ENCODE peak calls at places on chromosomes 3 and 15, in seven cellular contexts. R, I, H, M, S, Q and Y are unnamed samples.

GRCh38 chr3:155323063-155323666 is 29.7 kb upstream of the STRIT1 start:
- DNase-seq in R (peak; percentile 53), I (peak; percentile 89), H (peak; percentile 89), M (peak; percentile 9), S (peak; percentile 10), Q (peak; percentile 62), Y (peak; percentile 61)

GRCh38 chr3:50323092-50323600 is 601 bp upstream of the HYAL2 start:
- DNase-seq in R (no peak), I (no peak), H (no peak), M (no peak), S (no peak), Q (no peak), Y (no peak)

GRCh38 chr15:74624020-74624602 is 8.5 kb downstream of the CLK3 start:
- DNase-seq in R (no peak), I (no peak), H (no peak), M (no peak), S (no peak), Q (no peak), Y (no peak)

GRCh38 chr3:122410639-122411038 is 5.2 kb downstream of the WDR5B start:
- DNase-seq in R (no peak), I (no peak), H (no peak), M (no peak), S (no peak), Q (no peak), Y (no peak)

GRCh38 chr3:44227622-44228021 is 14.1 kb upstream of the TOPAZ1 start:
- DNase-seq in R (no peak), I (no peak), H (no peak), M (no peak), S (no peak), Q (no peak), Y (no peak)

GRCh38 chr3:127651516-127652172 is 21.1 kb upstream of the ABTB1 start:
- DNase-seq in R (no peak), I (no peak), H (no peak), M (no peak), S (no peak), Q (no peak), Y (no peak)

GRCh38 chr3:94272030-94272429 is 209.2 kb downstream of the NSUN3 start:
- DNase-seq in R (no peak), I (no peak), H (peak; percentile 2), M (no peak), S (no peak), Q (no peak), Y (no peak)

GRCh38 chr3:139448104-139448503 is 28.2 kb downstream of the RBP2 start:
- DNase-seq in R (no peak), I (no peak), H (no peak), M (no peak), S (no peak), Q (no peak), Y (no peak)

GRCh38 chr3:143361589-143361988 is 242.0 kb downstream of the CHST2 start:
- DNase-seq in R (no peak), I (no peak), H (no peak), M (no peak), S (no peak), Q (no peak), Y (no peak)

GRCh38 chr3:122415762-122416654 is at the start of gene WDR5B:
- DNase-seq in R (peak; percentile 98), I (peak; percentile 94), H (peak; percentile 96), M (peak; percentile 98), S (peak; percentile 97), Q (peak; percentile 96), Y (peak; percentile 93)

GRCh38 chr15:60419752-60420151 is 22.0 kb upstream of the ANXA2 start:
- DNase-seq in R (no peak), I (no peak), H (peak; percentile 51), M (no peak), S (no peak), Q (no peak), Y (no peak)

GRCh38 chr15:66253643-66254363 is at the start of gene MEGF11:
- DNase-seq in R (peak; percentile 67), I (no peak), H (peak; percentile 28), M (no peak), S (no peak), Q (no peak), Y (peak; percentile 88)

GRCh38 chr3:157064402-157064801 is 95.5 kb downstream of the CCNL1 start:
- DNase-seq in R (no peak), I (no peak), H (no peak), M (peak; percentile 48), S (no peak), Q (no peak), Y (no peak)

GRCh38 chr3:194305356-194306108 is 45.6 kb downstream of the CPN2 start:
- DNase-seq in R (no peak), I (no peak), H (no peak), M (no peak), S (no peak), Q (no peak), Y (no peak)

GRCh38 chr15:90955911-90956310 is 1.2 kb downstream of the RCCD1 start:
- DNase-seq in R (no peak), I (peak; percentile 62), H (no peak), M (no peak), S (no peak), Q (peak; percentile 35), Y (no peak)

GRCh38 chr15:71332605-71333004 is 217.3 kb downstream of the THSD4 start:
- DNase-seq in R (no peak), I (no peak), H (peak; percentile 89), M (no peak), S (no peak), Q (no peak), Y (no peak)

GRCh38 chr3:44235604-44236484 is 5.8 kb upstream of the TOPAZ1 start:
- DNase-seq in R (peak; percentile 43), I (peak; percentile 93), H (peak; percentile 85), M (peak; percentile 11), S (peak; percentile 61), Q (peak; percentile 36), Y (peak; percentile 67)

GRCh38 chr15:88090406-88091085 is 166.0 kb downstream of the NTRK3 start:
- DNase-seq in R (no peak), I (no peak), H (no peak), M (no peak), S (no peak), Q (no peak), Y (no peak)

GRCh38 chr3:184637705-184638104 is 74.2 kb downstream of the MAGEF1 start:
- DNase-seq in R (no peak), I (no peak), H (no peak), M (no peak), S (no peak), Q (no peak), Y (no peak)

GRCh38 chr3:168870892-168871291 is 775.2 kb upstream of the GOLIM4 start:
- DNase-seq in R (no peak), I (no peak), H (no peak), M (no peak), S (no peak), Q (peak; percentile 93), Y (no peak)

GRCh38 chr3:126270145-126270811 is 86.9 kb downstream of the KLF15 start:
- DNase-seq in R (no peak), I (no peak), H (peak; percentile 34), M (no peak), S (no peak), Q (no peak), Y (no peak)

DNA sequence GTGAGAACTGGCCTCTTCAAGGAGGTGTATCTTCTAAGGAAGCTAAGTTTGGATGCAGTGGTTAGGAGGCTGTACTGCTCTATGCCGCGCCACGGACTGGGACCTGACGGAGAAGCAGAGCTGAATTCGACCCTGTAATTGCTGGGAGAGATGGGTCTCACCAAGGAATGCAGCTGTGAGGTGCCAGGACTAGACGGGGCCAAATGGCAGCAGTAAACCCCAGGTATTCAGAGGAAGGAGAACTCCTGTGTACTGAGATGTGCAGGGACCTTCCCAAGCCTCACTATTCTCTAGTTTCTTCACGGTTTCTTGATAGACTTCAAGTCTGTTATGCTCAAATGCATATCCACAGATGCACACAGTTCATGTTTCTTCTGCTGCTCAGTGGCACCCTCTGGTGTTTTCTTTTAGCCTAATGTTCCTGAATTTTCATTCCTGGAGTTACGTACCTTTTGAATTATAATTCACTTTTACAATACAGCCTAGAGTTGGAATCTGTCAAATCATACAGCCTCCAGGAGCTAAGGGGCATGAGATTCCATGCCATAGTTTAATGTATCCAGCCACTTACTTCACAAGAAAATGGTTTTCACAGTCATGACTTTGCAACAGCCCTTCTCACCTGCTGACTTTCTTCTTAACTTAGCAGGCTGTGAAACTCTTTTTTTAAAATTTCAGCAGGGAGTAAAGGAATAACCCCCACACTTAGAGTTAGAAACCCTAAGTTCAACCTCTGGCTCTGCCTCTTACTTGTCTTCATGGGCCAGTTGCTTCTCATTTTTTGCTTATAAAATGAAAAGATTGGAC is 61.8 kb downstream of the GLDN start:
- DNase-seq in R (peak; percentile 52), I (peak; percentile 54), H (peak; percentile 49), M (no peak), S (no peak), Q (peak; percentile 15), Y (peak; percentile 39)
- TF ChIP-seq RFX5 in R (no peak), I (no peak), H (no peak), M (no peak), S (no peak), Q (no peak), Y (no peak)

GRCh38 chr3:171168086-171168485 is 141.6 kb upstream of the SLC2A2 start:
- DNase-seq in R (peak; percentile 59), I (no peak), H (peak; percentile 22), M (no peak), S (no peak), Q (peak; percentile 76), Y (no peak)
- TF ChIP-seq RFX5 in R (no peak), I (no peak), H (no peak), M (no peak), S (no peak), Q (no peak), Y (no peak)

GRCh38 chr3:37492977-37493471 is 318.6 kb upstream of the LRRFIP2 start:
- DNase-seq in R (no peak), I (no peak), H (no peak), M (no peak), S (no peak), Q (no peak), Y (peak; percentile 77)
- TF ChIP-seq RFX5 in R (no peak), I (no peak), H (no peak), M (no peak), S (no peak), Q (no peak), Y (no peak)

GRCh38 chr3:111861396-111861795 is 2.3 kb downstream of the PHLDB2 start:
- DNase-seq in R (no peak), I (no peak), H (no peak), M (no peak), S (no peak), Q (no peak), Y (no peak)

GRCh38 chr3:111863942-111864341 is 4.9 kb downstream of the PHLDB2 start:
- DNase-seq in R (no peak), I (no peak), H (peak; percentile 16), M (no peak), S (no peak), Q (no peak), Y (no peak)

GRCh38 chr3:111859974-111860859 is 1.2 kb downstream of the PHLDB2 start:
- DNase-seq in R (peak; percentile 88), I (peak; percentile 12), H (peak; percentile 87), M (peak; percentile 30), S (peak; percentile 75), Q (peak; percentile 71), Y (peak; percentile 69)

GRCh38 chr3:111862974-111863373 is 3.9 kb downstream of the PHLDB2 start:
- DNase-seq in R (no peak), I (no peak), H (no peak), M (no peak), S (no peak), Q (no peak), Y (no peak)

DNA sequence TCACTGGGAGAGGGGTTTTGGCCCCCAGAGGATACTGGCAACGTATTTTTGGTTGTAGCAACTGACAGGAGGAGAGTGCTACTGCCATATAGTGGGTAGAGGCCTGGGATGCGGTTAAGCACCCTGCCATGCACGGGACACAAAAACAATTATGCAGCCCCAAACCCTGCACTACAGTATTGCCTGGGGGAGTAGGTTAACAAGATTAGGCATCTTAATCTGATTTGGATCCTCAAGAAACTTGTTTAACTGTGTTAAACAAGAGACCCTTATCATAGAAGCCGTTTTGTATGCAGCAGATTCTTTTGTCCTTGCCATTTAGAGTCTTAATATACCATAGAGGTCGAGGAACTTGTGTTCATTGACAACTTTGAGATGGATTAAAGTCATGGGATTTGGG is 3.4 kb downstream of the PHLDB2 start:
- DNase-seq in R (no peak), I (no peak), H (no peak), M (no peak), S (no peak), Q (no peak), Y (no peak)
- TF ChIP-seq RFX5 in R (no peak), I (no peak), H (no peak), M (no peak), S (no peak), Q (no peak), Y (no peak)